ENCODE peak calls at places on chromosomes 2 and 18, in seven cellular contexts. O is Right ventricle myocardium inferior, Q is skeletal muscle cell, X is lung microvascular endothelial cell, D is osteocyte, N is COR-L47, L is astrocyte of the hippocampus. B is an unnamed sample.

GRCh38 chr2:80947601-80948130 is 643.1 kb upstream of the LRRTM1 start:
- DNase-seq in O (no peak), Q (no peak), X (no peak), D (no peak), N (no peak), L (no peak), B (no peak)

GRCh38 chr18:62778976-62779869 is 63.9 kb downstream of the PHLPP1 start:
- DNase-seq in O (no peak), Q (no peak), X (no peak), D (no peak), N (peak), L (no peak), B (no peak)

GRCh38 chr2:138948070-138948539 is 167.9 kb upstream of the NXPH2 start:
- DNase-seq in O (no peak), Q (peak), X (peak), D (no peak), N (no peak), L (peak), B (peak)

GRCh38 chr18:79600141-79600540 is 79.5 kb upstream of the CTDP1 start:
- DNase-seq in O (no peak), Q (no peak), X (no peak), D (no peak), N (no peak), L (no peak), B (no peak)

GRCh38 chr2:26757873-26758789 is 6.0 kb upstream of the SLC35F6 start:
- DNase-seq in O (no peak), Q (peak), X (peak), D (no peak), N (no peak), L (peak), B (peak)

GRCh38 chr2:145114726-145115125 is 594.8 kb upstream of the ZEB2 start:
- DNase-seq in O (no peak), Q (no peak), X (peak), D (no peak), N (no peak), L (peak), B (no peak)

GRCh38 chr2:232117413-232117812 is 155.9 kb downstream of the DIS3L2 start:
- DNase-seq in O (no peak), Q (no peak), X (no peak), D (no peak), N (no peak), L (no peak), B (no peak)

GRCh38 chr18:23330423-23330822 is 122.7 kb upstream of the RIOK3 start:
- DNase-seq in O (no peak), Q (no peak), X (no peak), D (no peak), N (no peak), L (no peak), B (no peak)

GRCh38 chr18:73613706-73614340 is 533.8 kb downstream of the FBXO15 start:
- DNase-seq in O (no peak), Q (no peak), X (no peak), D (no peak), N (no peak), L (no peak), B (peak)

GRCh38 chr2:232024457-232024856 is 62.9 kb downstream of the DIS3L2 start:
- DNase-seq in O (no peak), Q (no peak), X (no peak), D (no peak), N (no peak), L (no peak), B (no peak)

GRCh38 chr2:233852056-233852455 is 2.3 kb downstream of the HJURP start:
- DNase-seq in O (no peak), Q (no peak), X (peak), D (peak), N (no peak), L (no peak), B (no peak)

GRCh38 chr2:29114841-29115609 is at the start of gene CLIP4:
- DNase-seq in O (peak), Q (no peak), X (peak), D (no peak), N (peak), L (peak), B (peak)

GRCh38 chr2:178202927-178203326 is 8.6 kb downstream of the OSBPL6 start:
- DNase-seq in O (no peak), Q (no peak), X (no peak), D (no peak), N (no peak), L (no peak), B (no peak)

GRCh38 chr2:225891013-225891412 is 491.5 kb downstream of the NYAP2 start:
- DNase-seq in O (no peak), Q (no peak), X (no peak), D (no peak), N (no peak), L (no peak), B (no peak)

GRCh38 chr2:235672720-235673119 is 178.9 kb downstream of the AGAP1 start:
- DNase-seq in O (no peak), Q (no peak), X (no peak), D (no peak), N (no peak), L (no peak), B (no peak)

GRCh38 chr2:233865838-233866237 is 2.3 kb downstream of the MSL3B start:
- DNase-seq in O (no peak), Q (no peak), X (no peak), D (no peak), N (no peak), L (no peak), B (no peak)

GRCh38 chr2:144707927-144708326 is 188.0 kb upstream of the ZEB2 start:
- DNase-seq in O (no peak), Q (no peak), X (peak), D (no peak), N (no peak), L (peak), B (peak)

GRCh38 chr2:171470129-171470528 is 36.1 kb downstream of the DCAF17 start:
- DNase-seq in O (no peak), Q (no peak), X (no peak), D (no peak), N (no peak), L (no peak), B (no peak)

GRCh38 chr2:84424152-84424551 is 34.9 kb downstream of the SUCLG1 start:
- DNase-seq in O (no peak), Q (no peak), X (peak), D (no peak), N (no peak), L (no peak), B (no peak)

GRCh38 chr2:190340369-190340768 is 3.0 kb upstream of the INPP1 start:
- DNase-seq in O (no peak), Q (no peak), X (peak), D (no peak), N (peak), L (no peak), B (peak)

GRCh38 chr2:135689679-135690078 is 52.0 kb upstream of the UBXN4 start:
- DNase-seq in O (no peak), Q (no peak), X (no peak), D (no peak), N (no peak), L (no peak), B (no peak)

GRCh38 chr2:108348816-108349570 is 28.8 kb upstream of the SULT1C4 start:
- DNase-seq in O (no peak), Q (no peak), X (no peak), D (no peak), N (no peak), L (no peak), B (no peak)

GRCh38 chr2:13574831-13575230 is 858.1 kb downstream of the TRIB2 start:
- DNase-seq in O (no peak), Q (no peak), X (no peak), D (no peak), N (no peak), L (no peak), B (no peak)

GRCh38 chr2:121721926-121722325 is 14.7 kb downstream of the NIFK start:
- DNase-seq in O (no peak), Q (peak), X (peak), D (no peak), N (no peak), L (peak), B (peak)

GRCh38 chr2:80852808-80853139 is 548.2 kb upstream of the LRRTM1 start:
- DNase-seq in O (no peak), Q (no peak), X (no peak), D (no peak), N (no peak), L (no peak), B (no peak)

GRCh38 chr2:46858697-46859080 is 56.9 kb downstream of the MCFD2 start:
- DNase-seq in O (no peak), Q (peak), X (no peak), D (no peak), N (no peak), L (peak), B (peak)

GRCh38 chr2:204023088-204023487 is 86.5 kb downstream of the ICOS start:
- DNase-seq in O (no peak), Q (no peak), X (no peak), D (no peak), N (no peak), L (no peak), B (no peak)

GRCh38 chr2:163735692-163736432 is at the start of gene FIGN:
- DNase-seq in O (peak), Q (peak), X (peak), D (peak), N (peak), L (peak), B (peak)

GRCh38 chr2:220981926-220982325 is 590.2 kb downstream of the EPHA4 start:
- DNase-seq in O (no peak), Q (no peak), X (no peak), D (no peak), N (no peak), L (no peak), B (no peak)